ENCODE peak calls at places on chromosomes 7 and 10, in six cellular contexts. U is H1, A is GM12891, X is HepG2, B is K562, M is GM12878. F is an unnamed sample.

GRCh38 chr10:21675157-21675796 is 141.2 kb downstream of the MLLT10 start:
- DNase-seq in B (peak; percentile 43), X (peak; percentile 64), U (no peak), M (no peak), A (no peak), F (no peak)

GRCh38 chr10:105681051-105681450 is 1040.0 kb downstream of the SORCS3 start:
- DNase-seq in A (no peak), U (no peak), B (no peak), X (no peak), M (no peak), F (no peak)

GRCh38 chr7:93535616-93536015 is 38.9 kb downstream of the CALCR start:
- DNase-seq in M (no peak), B (no peak), U (no peak), X (no peak), A (no peak), F (no peak)

GRCh38 chr10:7354330-7355047 is 56.3 kb downstream of the SFMBT2 start:
- DNase-seq in X (no peak), B (no peak), A (no peak), U (no peak), M (no peak), F (no peak)

GRCh38 chr7:82851126-82851525 is 311.6 kb downstream of the PCLO start:
- DNase-seq in A (no peak), U (no peak), B (no peak), X (no peak), M (no peak), F (no peak)

GRCh38 chr10:102118867-102119266 is 1.3 kb downstream of the LDB1 start:
- DNase-seq in X (no peak), A (no peak), B (no peak), M (no peak), U (no peak), F (no peak)

GRCh38 chr10:89869180-89869579 is 167.8 kb downstream of the KIF20B start:
- DNase-seq in M (no peak), X (no peak), A (no peak), U (no peak), B (no peak), F (no peak)

GRCh38 chr10:22672594-22673392 is 41.6 kb downstream of the PIP4K2A start:
- DNase-seq in A (no peak), M (no peak), B (peak; percentile 22), X (no peak), U (no peak), F (no peak)

GRCh38 chr7:123687161-123687560 is 31.5 kb downstream of the LMOD2 start:
- DNase-seq in U (no peak), X (no peak), M (no peak), B (no peak), A (no peak), F (no peak)

GRCh38 chr7:77655361-77655760 is 40.9 kb upstream of the RSBN1L start:
- DNase-seq in A (no peak), M (no peak), X (no peak), U (no peak), B (no peak), F (no peak)

GRCh38 chr7:40880581-40880980 is 745.8 kb downstream of the SUGCT start:
- DNase-seq in A (no peak), X (no peak), M (no peak), B (no peak), U (no peak), F (no peak)

GRCh38 chr10:6020806-6021205 is 41.4 kb downstream of the IL2RA start:
- DNase-seq in M (no peak), U (no peak), X (no peak), B (no peak), A (no peak), F (no peak)

GRCh38 chr10:35456175-35456574 is 119.9 kb downstream of the CCNY start:
- DNase-seq in X (no peak), A (no peak), M (no peak), B (no peak), U (no peak), F (no peak)

GRCh38 chr10:32374605-32375004 is 27.6 kb upstream of the EPC1 start:
- DNase-seq in X (no peak), U (no peak), A (no peak), M (no peak), B (no peak), F (no peak)
- TF ChIP-seq TAF1 in X (no peak), U (no peak), A (no peak), M (no peak), B (no peak), F (no peak)

DNA sequence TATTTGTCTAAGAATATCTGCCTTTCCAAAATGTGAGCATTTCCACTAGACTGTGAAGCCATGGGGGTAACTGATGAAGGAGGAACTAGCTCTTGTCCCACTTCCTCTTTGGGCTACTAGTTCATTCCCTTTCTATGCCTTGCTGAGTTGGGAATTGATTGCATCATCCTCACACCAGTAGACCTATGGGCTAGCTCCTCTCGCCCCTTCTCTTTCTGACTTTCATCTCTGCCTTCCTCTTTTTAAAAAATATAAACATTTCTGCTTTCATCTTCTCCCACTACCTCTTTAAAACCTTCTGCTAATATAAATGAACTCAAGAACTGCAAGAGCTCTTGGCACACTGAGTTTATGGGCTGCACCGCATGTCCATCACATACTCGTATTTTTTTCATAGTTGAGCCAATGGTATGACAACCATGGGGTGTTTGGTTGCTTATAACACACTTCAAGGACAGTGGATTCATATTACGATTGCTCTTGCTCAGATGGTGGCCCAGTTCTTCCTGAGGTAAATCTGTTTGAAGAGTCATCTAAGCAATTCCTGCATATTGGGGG is 182.0 kb downstream of the REEP3 start:
- DNase-seq in X (no peak), B (no peak), A (no peak), M (peak; percentile 36), U (no peak), F (no peak)
- TF ChIP-seq POLR2A in X (no peak), B (no peak), A (no peak), M (no peak), U (no peak), F (no peak)

GRCh38 chr7:151080522-151081169 is at the start of gene FASTK:
- DNase-seq in A (peak; percentile 98), B (peak; percentile 87), X (peak; percentile 77), M (no peak), U (no peak), F (peak; percentile 98)

GRCh38 chr7:151080091-151080521 is 503 bp downstream of the FASTK start:
- DNase-seq in A (no peak), U (no peak), X (no peak), B (peak; percentile 63), M (no peak), F (no peak)

GRCh38 chr7:151083071-151083823 is at the start of gene TMUB1:
- DNase-seq in M (no peak), U (no peak), X (peak; percentile 50), B (peak; percentile 80), A (peak; percentile 79), F (peak; percentile 83)

GRCh38 chr7:151082151-151083070 is 882 bp downstream of the TMUB1 start:
- DNase-seq in B (no peak), X (no peak), U (no peak), M (no peak), A (no peak), F (no peak)

GRCh38 chr7:151081170-151082101 is 827 bp upstream of the FASTK start:
- DNase-seq in U (no peak), X (no peak), M (no peak), B (no peak), A (no peak), F (no peak)
- TF ChIP-seq TAF1 in U (no peak), X (no peak), M (no peak), B (no peak), A (no peak), F (no peak)

GRCh38 chr10:78441010-78441409 is 407.3 kb downstream of the RPS24 start:
- DNase-seq in U (no peak), X (no peak), M (no peak), B (no peak), A (no peak), F (no peak)
- TF ChIP-seq POLR2A in U (no peak), X (no peak), M (no peak), B (no peak), A (no peak), F (no peak)

GRCh38 chr10:12400266-12400931 is 51.1 kb downstream of the CAMK1D start:
- DNase-seq in A (no peak), X (no peak), U (no peak), M (no peak), B (no peak), F (no peak)
- TF ChIP-seq TAF1 in A (no peak), X (no peak), U (no peak), M (no peak), B (no peak), F (no peak)

GRCh38 chr10:63627376-63627775 is 106.2 kb downstream of the REEP3 start:
- DNase-seq in X (no peak), U (no peak), A (no peak), B (no peak), M (no peak), F (no peak)

GRCh38 chr10:63629363-63630084 is 108.3 kb downstream of the REEP3 start:
- DNase-seq in U (peak; percentile 96), M (peak; percentile 83), X (peak; percentile 76), B (peak; percentile 53), A (peak; percentile 32), F (peak; percentile 23)

GRCh38 chr10:63630085-63630927 is 109.1 kb downstream of the REEP3 start:
- DNase-seq in A (peak; percentile 63), M (peak; percentile 43), X (peak; percentile 69), U (peak; percentile 65), B (peak; percentile 96), F (peak; percentile 68)

GRCh38 chr10:63627881-63628296 is 106.7 kb downstream of the REEP3 start:
- DNase-seq in X (no peak), M (no peak), U (no peak), B (no peak), A (no peak), F (no peak)

GRCh38 chr10:63628526-63629362 is 107.5 kb downstream of the REEP3 start:
- DNase-seq in X (peak; percentile 23), B (peak; percentile 46), U (no peak), M (peak; percentile 72), A (no peak), F (no peak)
- TF ChIP-seq POLR2A in X (no peak), B (no peak), U (no peak), M (peak; percentile 52), A (peak; percentile 8), F (peak; percentile 30)